ENCODE peak calls at places on chromosomes 12 and 14, in four cellular contexts. C, H, R and D are unnamed samples.

GRCh38 chr12:100908501-100908900 is 113.9 kb downstream of the ANO4 start:
- DNase-seq in C (no peak), H (peak), R (no peak), D (peak)

GRCh38 chr12:26845057-26845666 is 12.2 kb upstream of the ITPR2 start:
- DNase-seq in C (peak), H (peak), R (no peak), D (no peak)

GRCh38 chr12:15627995-15628945 is 160.9 kb downstream of the EPS8 start:
- DNase-seq in C (peak), H (peak), R (no peak), D (peak)

GRCh38 chr12:115404761-115405470 is 720.9 kb upstream of the TBX3 start:
- DNase-seq in C (no peak), H (peak), R (no peak), D (peak)

GRCh38 chr12:82015623-82016347 is 256.6 kb upstream of the PPFIA2 start:
- DNase-seq in C (no peak), H (no peak), R (no peak), D (no peak)

GRCh38 chr12:118336123-118336522 is 36.6 kb downstream of the TAOK3 start:
- DNase-seq in C (no peak), H (no peak), R (no peak), D (no peak)

GRCh38 chr12:6620137-6620884 is 13.1 kb upstream of the CHD4 start:
- DNase-seq in C (peak), H (peak), R (peak), D (no peak)

GRCh38 chr14:54489731-54490447 is 1.1 kb upstream of the GMFB start:
- DNase-seq in C (no peak), H (no peak), R (no peak), D (no peak)

GRCh38 chr12:61546296-61546695 is 713.9 kb upstream of the USP15 start:
- DNase-seq in C (no peak), H (no peak), R (no peak), D (no peak)

DNA sequence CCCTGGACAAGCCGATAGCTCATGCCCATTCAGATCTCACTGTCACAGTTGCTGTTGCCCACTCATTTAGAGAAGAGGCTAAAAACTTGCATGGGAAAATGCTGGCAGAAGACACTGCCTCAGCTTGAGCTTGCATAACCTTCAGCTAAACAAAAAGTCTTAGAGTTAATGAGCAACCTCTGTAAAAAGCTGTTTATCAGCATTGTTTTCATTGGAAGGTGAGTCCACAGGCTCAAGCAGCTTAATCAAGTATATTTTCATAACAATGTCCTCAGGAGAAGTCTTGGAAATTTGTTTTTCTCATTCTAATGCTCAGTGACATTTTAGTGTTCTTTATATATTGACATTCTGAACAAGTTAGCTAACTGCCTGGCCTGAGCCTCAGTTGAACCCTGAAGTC is 872.9 kb downstream of the TMTC2 start:
- DNase-seq in C (no peak), H (no peak), R (no peak), D (no peak)
- H3K4me3 ChIP-seq in C (no peak), H (no peak), R (no peak), D (no peak)

GRCh38 chr14:68770553-68771286 is 22.1 kb downstream of the ZFP36L1 start:
- DNase-seq in C (no peak), H (no peak), R (no peak), D (no peak)

GRCh38 chr14:68766299-68767247 is 26.3 kb downstream of the ZFP36L1 start:
- DNase-seq in C (no peak), H (no peak), R (no peak), D (no peak)

GRCh38 chr14:68768316-68768715 is 24.6 kb downstream of the ZFP36L1 start:
- DNase-seq in C (no peak), H (no peak), R (no peak), D (no peak)

GRCh38 chr14:68770051-68770450 is 22.8 kb downstream of the ZFP36L1 start:
- DNase-seq in C (no peak), H (no peak), R (no peak), D (no peak)

GRCh38 chr14:68767248-68767645 is 25.6 kb downstream of the ZFP36L1 start:
- DNase-seq in C (no peak), H (no peak), R (no peak), D (no peak)
- H3K4me3 ChIP-seq in C (no peak), H (no peak), R (no peak), D (no peak)

GRCh38 chr14:92687681-92688433 is 60.6 kb downstream of the LGMN start:
- DNase-seq in C (peak), H (no peak), R (no peak), D (no peak)
- H3K4me3 ChIP-seq in C (peak), H (no peak), R (no peak), D (no peak)

GRCh38 chr12:41018010-41018409 is 170.1 kb upstream of the PDZRN4 start:
- DNase-seq in C (no peak), H (no peak), R (no peak), D (no peak)
- H3K4me3 ChIP-seq in C (no peak), H (no peak), R (no peak), D (no peak)

GRCh38 chr14:23237772-23238594 is at the start of gene RNF212B:
- DNase-seq in C (peak), H (peak), R (peak), D (peak)
- H3K4me3 ChIP-seq in C (peak), H (peak), R (peak), D (peak)

GRCh38 chr14:103108749-103109207 is 14.3 kb downstream of the EXOC3L4 start:
- DNase-seq in C (no peak), H (no peak), R (no peak), D (no peak)
- H3K4me3 ChIP-seq in C (no peak), H (no peak), R (no peak), D (no peak)

DNA sequence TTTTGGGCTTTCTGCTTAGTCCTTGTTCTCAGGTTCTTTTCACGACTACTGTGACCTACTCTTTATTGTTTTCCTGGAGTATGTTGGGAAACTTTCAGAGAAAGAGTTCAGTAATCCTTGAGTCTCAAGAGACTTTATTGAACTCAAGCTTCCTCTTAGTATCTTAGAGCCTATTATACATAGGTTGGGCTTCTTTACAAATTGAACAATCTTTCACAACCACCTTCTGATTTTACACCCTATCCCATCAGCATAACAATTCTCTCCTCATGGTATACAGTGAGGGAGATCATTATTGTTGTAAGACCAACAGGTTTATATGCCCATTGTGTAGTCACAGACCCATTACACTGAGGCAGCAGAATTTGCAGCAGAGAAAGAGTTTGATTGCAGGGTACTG is 193.2 kb upstream of the IGF1 start:
- DNase-seq in C (no peak), H (no peak), R (no peak), D (no peak)
- H3K4me3 ChIP-seq in C (no peak), H (no peak), R (no peak), D (no peak)